ENCODE peak calls at places on chromosomes 16 and 17, in four cellular contexts. P is endothelial cell, L is progenitor cell of endocrine pancreas, M is A549. E is an unnamed sample.

GRCh38 chr17:65261682-65262636 is 124.8 kb downstream of the RGS9 start:
- DNase-seq in P (no peak), L (no peak), M (no peak), E (no peak)

GRCh38 chr17:55086635-55087058 is 118.1 kb downstream of the STXBP4 start:
- DNase-seq in P (no peak), L (no peak), M (peak; percentile 57), E (peak; percentile 12)

GRCh38 chr17:35079547-35079946 is 16.0 kb upstream of the RFFL start:
- DNase-seq in P (no peak), L (no peak), M (peak; percentile 82), E (no peak)

GRCh38 chr17:45277216-45277849 is 15.4 kb upstream of the SPATA32 start:
- DNase-seq in P (peak; percentile 90), L (peak; percentile 80), M (peak; percentile 96), E (peak; percentile 83)

GRCh38 chr17:30600062-30600829 is 123.0 kb downstream of the GOSR1 start:
- DNase-seq in P (peak; percentile 80), L (peak; percentile 71), M (peak; percentile 89), E (peak; percentile 92)

GRCh38 chr16:22317001-22317530 is 19.9 kb downstream of the POLR3E start:
- DNase-seq in P (no peak), L (no peak), M (no peak), E (no peak)

GRCh38 chr17:596763-597644 is 117.6 kb downstream of the VPS53 start:
- DNase-seq in P (no peak), L (no peak), M (peak; percentile 29), E (peak; percentile 77)

GRCh38 chr17:7716901-7717755 is at the start of gene DNAH2:
- DNase-seq in P (peak; percentile 90), L (peak; percentile 84), M (peak; percentile 93), E (peak; percentile 89)

GRCh38 chr16:70437017-70437581 is 1.8 kb downstream of the ST3GAL2 start:
- DNase-seq in P (no peak), L (no peak), M (no peak), E (peak; percentile 67)

GRCh38 chr16:68257251-68257905 is 6.9 kb upstream of the SLC7A6 start:
- DNase-seq in P (no peak), L (no peak), M (no peak), E (no peak)

GRCh38 chr17:74453665-74454196 is 12.7 kb upstream of the CD300A start:
- DNase-seq in P (peak; percentile 87), L (peak; percentile 85), M (peak; percentile 77), E (peak; percentile 96)

GRCh38 chr17:38403491-38403890 is 24.8 kb upstream of the ARHGAP23 start:
- DNase-seq in P (no peak), L (no peak), M (peak; percentile 56), E (no peak)

GRCh38 chr16:84013787-84014569 is 28.6 kb downstream of the SLC38A8 start:
- DNase-seq in P (peak; percentile 24), L (peak; percentile 48), M (peak; percentile 96), E (peak; percentile 46)

GRCh38 chr16:66070140-66070887 is 296.2 kb upstream of the CDH5 start:
- DNase-seq in P (no peak), L (no peak), M (no peak), E (peak; percentile 41)

GRCh38 chr16:30157214-30157613 is 26.2 kb upstream of the CORO1A start:
- DNase-seq in P (no peak), L (no peak), M (no peak), E (no peak)

GRCh38 chr16:14364386-14365199 is 265.5 kb downstream of the PARN start:
- DNase-seq in P (no peak), L (no peak), M (peak; percentile 99), E (peak; percentile 75)

GRCh38 chr17:80999224-81000088 is 7.8 kb downstream of the CHMP6 start:
- DNase-seq in P (no peak), L (no peak), M (no peak), E (no peak)

GRCh38 chr17:76554131-76554530 is 14.3 kb downstream of the PRCD start:
- DNase-seq in P (no peak), L (no peak), M (no peak), E (no peak)

GRCh38 chr16:83882118-83882879 is 16.6 kb upstream of the MLYCD start:
- DNase-seq in P (no peak), L (no peak), M (no peak), E (no peak)